ENCODE peak calls at places on chromosome 18, in four cellular contexts. One of them, this sample, is unnamed.

GRCh38 chr18:21444465-21445023 is 156.0 kb downstream of the ESCO1 start:
- DNase-seq in K562: peak
- DNase-seq in GM12878: no peak
- DNase-seq in HepG2: peak
- DNase-seq in this sample: peak

GRCh38 chr18:74390900-74391299 is 66.2 kb downstream of the DIPK1C start:
- DNase-seq in K562: no peak
- DNase-seq in GM12878: no peak
- DNase-seq in HepG2: no peak
- DNase-seq in this sample: no peak

GRCh38 chr18:45275367-45276113 is 339.7 kb upstream of the SLC14A2 start:
- DNase-seq in K562: peak
- DNase-seq in GM12878: no peak
- DNase-seq in HepG2: peak
- DNase-seq in this sample: peak

GRCh38 chr18:72830109-72830508 is 37.7 kb downstream of the NETO1 start:
- DNase-seq in K562: no peak
- DNase-seq in GM12878: no peak
- DNase-seq in HepG2: no peak
- DNase-seq in this sample: no peak

GRCh38 chr18:56672391-56672790 is 21.2 kb downstream of the WDR7 start:
- DNase-seq in K562: no peak
- DNase-seq in GM12878: no peak
- DNase-seq in HepG2: no peak
- DNase-seq in this sample: no peak

GRCh38 chr18:57648414-57648813 is 26.8 kb upstream of the NARS1 start:
- DNase-seq in K562: no peak
- DNase-seq in GM12878: no peak
- DNase-seq in HepG2: no peak
- DNase-seq in this sample: no peak

GRCh38 chr18:67135981-67136380 is 380.5 kb downstream of the DSEL start:
- DNase-seq in K562: no peak
- DNase-seq in GM12878: no peak
- DNase-seq in HepG2: no peak
- DNase-seq in this sample: no peak

GRCh38 chr18:13290856-13291271 is 72.3 kb downstream of the LDLRAD4 start:
- DNase-seq in K562: no peak
- DNase-seq in GM12878: no peak
- DNase-seq in HepG2: no peak
- DNase-seq in this sample: no peak

GRCh38 chr18:64017870-64018269 is 48.0 kb downstream of the SERPINB8 start:
- DNase-seq in K562: peak
- DNase-seq in GM12878: no peak
- DNase-seq in HepG2: peak
- DNase-seq in this sample: peak

GRCh38 chr18:12079504-12080237 is 14.0 kb upstream of the ANKRD62 start:
- DNase-seq in K562: no peak
- DNase-seq in GM12878: no peak
- DNase-seq in HepG2: peak
- DNase-seq in this sample: no peak

GRCh38 chr18:35983818-35984217 is 11.3 kb downstream of the RMP24 start:
- DNase-seq in K562: no peak
- DNase-seq in GM12878: no peak
- DNase-seq in HepG2: no peak
- DNase-seq in this sample: no peak

GRCh38 chr18:14221689-14222088 is 89.5 kb upstream of the ZNF519 start:
- DNase-seq in K562: no peak
- DNase-seq in GM12878: no peak
- DNase-seq in HepG2: no peak
- DNase-seq in this sample: no peak

GRCh38 chr18:58943896-58944295 is 79.2 kb downstream of the ZNF532 start:
- DNase-seq in K562: no peak
- DNase-seq in GM12878: no peak
- DNase-seq in HepG2: no peak
- DNase-seq in this sample: no peak

GRCh38 chr18:79519751-79520472 is 124.2 kb downstream of the NFATC1 start:
- DNase-seq in K562: peak
- DNase-seq in GM12878: no peak
- DNase-seq in HepG2: no peak
- DNase-seq in this sample: no peak

GRCh38 chr18:79484661-79485621 is 89.2 kb downstream of the NFATC1 start:
- DNase-seq in K562: no peak
- DNase-seq in GM12878: no peak
- DNase-seq in HepG2: peak
- DNase-seq in this sample: no peak

GRCh38 chr18:54947115-54947514 is 12.1 kb downstream of the CCDC68 start:
- DNase-seq in K562: no peak
- DNase-seq in GM12878: no peak
- DNase-seq in HepG2: no peak
- DNase-seq in this sample: no peak

GRCh38 chr18:23433360-23433759 is 19.7 kb upstream of the RIOK3 start:
- DNase-seq in K562: peak
- DNase-seq in GM12878: no peak
- DNase-seq in HepG2: no peak
- DNase-seq in this sample: no peak

GRCh38 chr18:79543861-79544385 is 135.7 kb upstream of the CTDP1 start:
- DNase-seq in K562: no peak
- DNase-seq in GM12878: no peak
- DNase-seq in HepG2: no peak
- DNase-seq in this sample: no peak

GRCh38 chr18:63445067-63445466 is 22.8 kb upstream of the VPS4B start:
- DNase-seq in K562: no peak
- DNase-seq in GM12878: no peak
- DNase-seq in HepG2: no peak
- DNase-seq in this sample: no peak

GRCh38 chr18:29449424-29449823 is 1272.5 kb upstream of the CDH2 start:
- DNase-seq in K562: no peak
- DNase-seq in GM12878: no peak
- DNase-seq in HepG2: no peak
- DNase-seq in this sample: no peak

GRCh38 chr18:25244170-25244569 is 107.8 kb downstream of the ZNF521 start:
- DNase-seq in K562: no peak
- DNase-seq in GM12878: no peak
- DNase-seq in HepG2: no peak
- DNase-seq in this sample: no peak

GRCh38 chr18:565562-566061 is 14.6 kb upstream of the CETN1 start:
- DNase-seq in K562: no peak
- DNase-seq in GM12878: no peak
- DNase-seq in HepG2: no peak
- DNase-seq in this sample: no peak

GRCh38 chr18:68995675-68996074 is 197.8 kb downstream of the CCDC102B start:
- DNase-seq in K562: no peak
- DNase-seq in GM12878: no peak
- DNase-seq in HepG2: no peak
- DNase-seq in this sample: no peak

GRCh38 chr18:27004056-27004829 is 138.7 kb upstream of the AQP4 start:
- DNase-seq in K562: no peak
- DNase-seq in GM12878: no peak
- DNase-seq in HepG2: no peak
- DNase-seq in this sample: peak
- TF ChIP-seq CTCF in K562: no peak
- TF ChIP-seq CTCF in GM12878: peak
- TF ChIP-seq CTCF in HepG2: peak
- TF ChIP-seq CTCF in this sample: peak

GRCh38 chr18:33152376-33152775 is 288.1 kb downstream of the CCDC178 start:
- DNase-seq in K562: no peak
- DNase-seq in GM12878: no peak
- DNase-seq in HepG2: no peak
- DNase-seq in this sample: no peak

GRCh38 chr18:33159151-33159550 is 281.4 kb downstream of the CCDC178 start:
- DNase-seq in K562: no peak
- DNase-seq in GM12878: no peak
- DNase-seq in HepG2: no peak
- DNase-seq in this sample: no peak

GRCh38 chr18:33154049-33154448 is 286.5 kb downstream of the CCDC178 start:
- DNase-seq in K562: no peak
- DNase-seq in GM12878: no peak
- DNase-seq in HepG2: no peak
- DNase-seq in this sample: no peak

GRCh38 chr18:33157893-33158292 is 282.6 kb downstream of the CCDC178 start:
- DNase-seq in K562: no peak
- DNase-seq in GM12878: no peak
- DNase-seq in HepG2: no peak
- DNase-seq in this sample: no peak

DNA sequence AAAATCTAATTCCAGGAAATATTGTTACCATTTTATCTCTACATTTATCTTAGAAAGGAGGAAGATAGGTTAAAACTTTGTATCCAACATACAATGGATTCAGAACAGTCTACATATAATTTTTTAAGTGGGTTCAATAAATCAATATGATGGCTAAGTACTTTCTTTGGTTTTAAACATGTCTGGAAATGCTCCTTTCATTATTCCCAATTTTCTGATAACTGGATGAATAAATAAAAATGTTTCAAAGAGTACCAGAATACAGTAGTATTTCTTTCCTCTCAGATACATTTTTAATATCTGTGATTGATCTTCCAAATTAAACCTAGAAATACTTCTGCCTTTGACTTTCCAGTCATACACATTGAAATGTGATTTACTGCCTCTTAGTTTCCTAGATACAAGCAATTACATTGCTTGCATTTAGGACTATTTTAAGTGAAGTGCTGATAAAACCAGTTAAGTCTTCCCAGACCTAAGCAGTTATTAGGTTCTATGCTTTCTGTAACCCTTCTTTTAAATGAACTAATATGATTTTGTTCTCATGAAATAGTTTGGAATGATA is 283.5 kb downstream of the CCDC178 start:
- DNase-seq in K562: no peak
- DNase-seq in GM12878: no peak
- DNase-seq in HepG2: no peak
- DNase-seq in this sample: no peak
- TF ChIP-seq SRF in K562: no peak
- TF ChIP-seq SRF in GM12878: no peak
- TF ChIP-seq SRF in HepG2: no peak
- TF ChIP-seq SRF in this sample: no peak

GRCh38 chr18:8620845-8621244 is 11.6 kb downstream of the RAB12 start:
- DNase-seq in K562: no peak
- DNase-seq in GM12878: no peak
- DNase-seq in HepG2: no peak
- DNase-seq in this sample: no peak

GRCh38 chr18:8626414-8627106 is 17.3 kb downstream of the RAB12 start:
- DNase-seq in K562: no peak
- DNase-seq in GM12878: no peak
- DNase-seq in HepG2: peak
- DNase-seq in this sample: no peak

GRCh38 chr18:8627107-8627472 is 17.9 kb downstream of the RAB12 start:
- DNase-seq in K562: no peak
- DNase-seq in GM12878: no peak
- DNase-seq in HepG2: no peak
- DNase-seq in this sample: no peak

GRCh38 chr18:8625693-8626092 is 16.5 kb downstream of the RAB12 start:
- DNase-seq in K562: no peak
- DNase-seq in GM12878: no peak
- DNase-seq in HepG2: no peak
- DNase-seq in this sample: no peak

GRCh38 chr18:8623549-8624106 is 14.4 kb downstream of the RAB12 start:
- DNase-seq in K562: no peak
- DNase-seq in GM12878: no peak
- DNase-seq in HepG2: no peak
- DNase-seq in this sample: no peak
- H3K27ac ChIP-seq in K562: no peak
- H3K27ac ChIP-seq in GM12878: peak
- H3K27ac ChIP-seq in HepG2: no peak
- H3K27ac ChIP-seq in this sample: no peak

GRCh38 chr18:48419268-48420022 is 10.3 kb upstream of the ZBTB7C start:
- DNase-seq in K562: peak
- DNase-seq in GM12878: no peak
- DNase-seq in HepG2: peak
- DNase-seq in this sample: no peak

GRCh38 chr18:48428494-48429177 is 19.5 kb upstream of the ZBTB7C start:
- DNase-seq in K562: no peak
- DNase-seq in GM12878: no peak
- DNase-seq in HepG2: no peak
- DNase-seq in this sample: no peak

GRCh38 chr18:48418000-48418399 is 8.8 kb upstream of the ZBTB7C start:
- DNase-seq in K562: no peak
- DNase-seq in GM12878: no peak
- DNase-seq in HepG2: no peak
- DNase-seq in this sample: no peak

GRCh38 chr18:48418409-48419267 is 9.5 kb upstream of the ZBTB7C start:
- DNase-seq in K562: no peak
- DNase-seq in GM12878: no peak
- DNase-seq in HepG2: no peak
- DNase-seq in this sample: no peak

GRCh38 chr18:48422947-48423378 is 13.8 kb upstream of the ZBTB7C start:
- DNase-seq in K562: no peak
- DNase-seq in GM12878: no peak
- DNase-seq in HepG2: no peak
- DNase-seq in this sample: no peak
- TF ChIP-seq CTCF in K562: no peak
- TF ChIP-seq CTCF in GM12878: no peak
- TF ChIP-seq CTCF in HepG2: no peak
- TF ChIP-seq CTCF in this sample: no peak

This sample was measured in HCT116.